ENCODE peak calls at places on chromosomes 16 and 17, in seven cellular contexts. E is SK-N-SH, Z is H1, G is ovary, X is GM12878, S is tibial nerve, U is K562. W is an unnamed sample.

GRCh38 chr16:2743007-2743810 is 9.2 kb upstream of the SRRM2 start:
- DNase-seq in E (no peak), S (no peak), U (no peak), G (no peak), X (no peak), Z (no peak), W (no peak)

GRCh38 chr16:81808933-81809480 is 29.9 kb downstream of the PLCG2 start:
- DNase-seq in S (no peak), G (no peak), U (no peak), Z (no peak), E (no peak), X (peak; percentile 99), W (no peak)

GRCh38 chr17:58409432-58409831 is 7.9 kb downstream of the RNF43 start:
- DNase-seq in X (no peak), Z (no peak), E (no peak), S (no peak), U (no peak), G (no peak), W (no peak)

GRCh38 chr17:77577491-77577890 is 381.0 kb upstream of the TNRC6C start:
- DNase-seq in S (no peak), E (no peak), Z (no peak), U (no peak), X (no peak), G (no peak), W (no peak)

GRCh38 chr17:46191332-46192210 is 1.7 kb downstream of the KANSL1 start:
- DNase-seq in X (no peak), E (peak; percentile 71), S (peak; percentile 48), U (peak; percentile 73), G (no peak), Z (no peak), W (no peak)

GRCh38 chr16:21001262-21001661 is 100.7 kb downstream of the LYRM1 start:
- DNase-seq in Z (peak; percentile 54), S (no peak), E (peak; percentile 26), U (peak; percentile 40), X (no peak), G (no peak), W (no peak)

GRCh38 chr17:77002103-77003045 is 134.2 kb downstream of the MGAT5B start:
- DNase-seq in X (no peak), G (no peak), Z (no peak), S (no peak), E (peak; percentile 59), U (no peak), W (no peak)

GRCh38 chr17:20091161-20092029 is 82.2 kb downstream of the SPECC1 start:
- DNase-seq in X (no peak), G (peak; percentile 59), E (no peak), U (no peak), Z (no peak), S (peak; percentile 63), W (no peak)

GRCh38 chr17:5042152-5043022 is 7.2 kb upstream of the SLC52A1 start:
- DNase-seq in G (no peak), E (no peak), Z (no peak), S (no peak), U (peak; percentile 45), X (no peak), W (no peak)

GRCh38 chr17:19369107-19369778 is 6.7 kb upstream of the B9D1 start:
- DNase-seq in G (no peak), Z (no peak), U (no peak), E (no peak), X (no peak), S (no peak), W (no peak)

GRCh38 chr16:48901712-48902374 is 291.9 kb upstream of the N4BP1 start:
- DNase-seq in S (no peak), E (peak; percentile 41), U (no peak), G (no peak), Z (no peak), X (no peak), W (no peak)

GRCh38 chr16:87702325-87702811 is 63.4 kb downstream of the KLHDC4 start:
- DNase-seq in X (peak; percentile 33), Z (peak; percentile 80), S (no peak), G (no peak), U (peak; percentile 47), E (peak; percentile 82), W (no peak)
- H3K4me1 ChIP-seq in X (peaks cover 45% of the 10 kb centered on the region), Z (no peaks in the 10 kb centered on the region), S (peaks cover 6% of the 10 kb centered on the region), G (no peaks in the 10 kb centered on the region), U (peaks cover 46% of the 10 kb centered on the region), E (no peaks in the 10 kb centered on the region), W (no peaks in the 10 kb centered on the region)

GRCh38 chr17:12998461-12998860 is 19.4 kb downstream of the ELAC2 start:
- DNase-seq in G (no peak), Z (no peak), S (no peak), U (no peak), X (no peak), E (no peak), W (no peak)
- H3K36me3 ChIP-seq in G (no peaks in the 10 kb centered on the region), Z (peaks cover 66% of the 10 kb centered on the region), S (peaks cover 68% of the 10 kb centered on the region), U (peaks cover 95% of the 10 kb centered on the region), X (peaks cover 51% of the 10 kb centered on the region), E (peaks cover 94% of the 10 kb centered on the region), W (peaks cover 100% of the 10 kb centered on the region)

DNA sequence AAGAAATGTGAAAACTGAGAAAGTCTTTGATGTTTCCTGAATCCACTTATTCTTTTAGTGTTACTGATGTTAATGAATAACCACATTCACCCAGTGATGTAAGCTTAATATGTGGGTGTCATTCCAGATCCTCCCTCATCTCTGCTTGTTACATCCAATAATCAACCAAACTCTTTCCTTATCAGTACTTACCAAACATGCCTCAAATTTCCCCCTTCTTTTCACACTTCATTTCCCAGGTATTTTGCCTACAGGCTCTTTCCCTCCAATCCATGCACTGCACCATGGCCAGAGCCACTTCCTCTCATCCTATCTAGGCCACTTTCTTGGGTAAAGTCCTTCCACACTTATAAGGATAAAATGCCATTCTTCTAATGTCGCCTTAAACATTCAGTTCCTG is 451.5 kb downstream of the NPIPA7 start:
- DNase-seq in U (no peak), E (no peak), G (no peak), S (no peak), Z (no peak), X (no peak), W (no peak)
- TF ChIP-seq EP300 in U (no peak), E (no peak), G (no peak), S (no peak), Z (no peak), X (no peak), W (no peak)

GRCh38 chr17:2174471-2175293 is 119.8 kb downstream of the HIC1 start:
- DNase-seq in X (no peak), E (peak; percentile 60), Z (no peak), U (no peak), G (peak; percentile 81), S (no peak), W (no peak)
- H3K4me1 ChIP-seq in X (peaks cover 2% of the 10 kb centered on the region), E (peaks cover 75% of the 10 kb centered on the region), Z (no peaks in the 10 kb centered on the region), U (peaks cover 5% of the 10 kb centered on the region), G (peaks cover 52% of the 10 kb centered on the region), S (peaks cover 41% of the 10 kb centered on the region), W (peaks cover 82% of the 10 kb centered on the region)

DNA sequence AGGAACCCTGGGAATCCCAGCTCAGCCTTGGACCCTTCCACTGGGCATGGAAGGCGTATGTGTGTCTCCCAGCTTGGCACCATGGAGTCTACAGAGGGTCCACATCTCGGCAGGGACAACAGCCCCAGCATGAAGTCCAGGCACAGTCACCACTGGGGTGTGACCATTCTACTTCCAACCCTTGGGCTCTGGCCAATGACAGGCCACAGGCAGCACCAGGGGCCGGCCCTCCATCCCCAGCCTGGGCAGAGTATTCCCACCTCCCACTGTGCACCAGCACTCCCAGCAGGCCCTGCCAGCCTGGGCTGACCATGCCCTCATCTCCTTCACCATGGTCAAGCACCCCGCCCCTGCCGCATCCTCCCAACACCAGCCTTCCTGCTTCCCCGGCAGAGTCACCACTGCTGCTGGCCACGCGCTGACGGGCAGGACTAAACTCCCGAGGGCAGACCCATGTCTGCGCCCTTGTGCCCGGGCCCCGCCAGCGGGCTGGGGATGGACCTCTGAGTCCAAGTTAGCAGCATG is 9.5 kb upstream of the PPP1R27 start:
- DNase-seq in E (no peak), G (no peak), Z (no peak), U (no peak), S (no peak), X (no peak), W (no peak)
- H3K36me3 ChIP-seq in E (peaks cover 51% of the 10 kb centered on the region), G (no peaks in the 10 kb centered on the region), Z (peaks cover 12% of the 10 kb centered on the region), U (peaks cover 63% of the 10 kb centered on the region), S (peaks cover 38% of the 10 kb centered on the region), X (peaks cover 33% of the 10 kb centered on the region), W (peaks cover 75% of the 10 kb centered on the region)